ENCODE peak calls at places on chromosomes 2 and 18, in five cellular contexts. S is adrenal gland, O is body of pancreas, Y is upper lobe of left lung, A is IMR-90. Z is an unnamed sample.

GRCh38 chr2:127576433-127577207 is 41.1 kb downstream of the MYO7B start:
- DNase-seq in S (peak; percentile 92), O (no peak), A (peak; percentile 56), Y (peak; percentile 20), Z (no peak)

GRCh38 chr18:421236-422155 is 79.0 kb downstream of the COLEC12 start:
- DNase-seq in S (no peak), A (peak; percentile 64), O (no peak), Y (no peak), Z (no peak)

GRCh38 chr18:50656396-50656795 is 96.5 kb downstream of the MAPK4 start:
- DNase-seq in A (no peak), O (no peak), Y (no peak), S (no peak), Z (no peak)

GRCh38 chr2:226995625-226996041 is 159.8 kb downstream of the RHBDD1 start:
- DNase-seq in A (peak; percentile 77), S (peak; percentile 92), Y (no peak), O (no peak), Z (no peak)

GRCh38 chr2:33077841-33078240 is 131.1 kb downstream of the LTBP1 start:
- DNase-seq in A (no peak), Y (no peak), O (no peak), S (no peak), Z (no peak)

GRCh38 chr18:63881851-63882250 is 5.7 kb upstream of the SERPINB2 start:
- DNase-seq in A (peak; percentile 65), Y (no peak), O (no peak), S (no peak), Z (no peak)

GRCh38 chr2:214587442-214587841 is 176.6 kb downstream of the VWC2L start:
- DNase-seq in O (no peak), Y (no peak), A (no peak), S (no peak), Z (no peak)

GRCh38 chr2:142710336-142710735 is 167.1 kb upstream of the KYNU start:
- DNase-seq in Y (no peak), O (no peak), A (no peak), S (no peak), Z (no peak)

GRCh38 chr2:158184556-158185343 is 83.1 kb downstream of the UPP2 start:
- DNase-seq in S (no peak), A (no peak), Y (no peak), O (no peak), Z (no peak)

GRCh38 chr2:55861733-55862132 is 61.8 kb downstream of the EFEMP1 start:
- DNase-seq in A (peak; percentile 31), Y (no peak), S (no peak), O (no peak), Z (no peak)

GRCh38 chr2:107276034-107276433 is 390.1 kb upstream of the ST6GAL2 start:
- DNase-seq in A (no peak), S (no peak), Y (no peak), O (no peak), Z (no peak)

GRCh38 chr2:44324971-44325426 is 36.3 kb downstream of the PREPL start:
- DNase-seq in S (no peak), Y (no peak), O (no peak), A (peak; percentile 75), Z (no peak)

GRCh38 chr2:1882471-1882870 is 138.2 kb upstream of the PXDN start:
- DNase-seq in O (no peak), A (no peak), Y (no peak), S (no peak), Z (no peak)

GRCh38 chr18:78006006-78006802 is 756.6 kb downstream of the GALR1 start:
- DNase-seq in Y (no peak), O (no peak), S (no peak), A (no peak), Z (no peak)

DNA sequence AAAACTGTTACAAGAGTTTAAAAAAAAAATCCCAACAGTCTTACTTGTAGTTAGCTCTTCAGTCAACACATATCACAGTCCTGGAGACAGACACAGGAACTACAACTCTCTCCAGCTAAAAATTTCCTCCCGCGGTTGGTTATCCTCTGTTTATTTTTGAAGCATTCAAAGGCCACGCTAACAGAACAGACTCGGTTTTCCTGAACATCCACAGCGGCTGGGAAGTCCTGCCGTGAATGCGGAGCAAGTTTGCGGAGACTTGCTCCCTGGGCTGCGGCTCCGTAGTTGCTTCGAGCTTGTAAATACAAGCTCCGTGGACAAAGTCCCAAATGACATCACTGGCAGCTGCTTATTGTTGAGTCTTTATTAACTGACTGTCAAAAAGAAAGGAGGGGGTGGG is at the start of gene NCKAP5:
- DNase-seq in O (peak; percentile 18), A (peak; percentile 82), Y (no peak), S (no peak), Z (peak; percentile 87)
- H3K4me3 ChIP-seq in O (no peak within 1 kb of the TSS), A (peak within 1 kb of the TSS; percentile 50), Y (peak within 1 kb of the TSS; percentile 40), S (no peak within 1 kb of the TSS), Z (peak within 1 kb of the TSS; percentile 55)

DNA sequence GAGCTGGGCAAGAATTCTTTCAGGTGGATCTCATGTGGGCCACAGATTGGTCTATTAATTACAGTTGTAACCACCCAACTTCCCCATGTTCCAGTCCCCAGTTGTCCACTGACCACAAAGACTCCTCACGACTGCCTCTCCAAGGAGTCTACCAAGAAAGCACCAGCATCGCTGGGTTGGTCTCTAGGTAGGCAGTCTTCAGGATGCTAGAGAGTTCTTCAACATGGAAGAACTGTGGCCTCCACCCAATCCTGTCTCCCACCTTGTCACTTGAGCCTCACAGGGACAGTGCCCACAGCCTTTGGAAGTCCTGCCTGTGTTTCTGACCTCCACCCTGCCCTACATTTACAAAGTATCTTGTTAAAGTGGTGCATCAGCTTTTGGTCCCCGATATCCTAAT is 184.7 kb upstream of the FN1 start:
- DNase-seq in A (no peak), S (no peak), Y (no peak), O (no peak), Z (no peak)
- TF ChIP-seq POLR2A in A (no peak), S (no peak), Y (no peak), O (no peak), Z (no peak)

GRCh38 chr2:133077259-133077822 is 407.3 kb upstream of the LYPD1 start:
- DNase-seq in A (peak; percentile 58), O (no peak), S (no peak), Y (no peak), Z (no peak)

GRCh38 chr2:133085646-133086045 is 415.6 kb upstream of the LYPD1 start:
- DNase-seq in Y (no peak), O (no peak), S (no peak), A (no peak), Z (no peak)

GRCh38 chr2:133086176-133086575 is 416.2 kb upstream of the LYPD1 start:
- DNase-seq in O (no peak), Y (no peak), A (no peak), S (no peak), Z (no peak)

GRCh38 chr2:133080822-133081221 is 410.8 kb upstream of the LYPD1 start:
- DNase-seq in S (no peak), O (no peak), Y (no peak), A (no peak), Z (no peak)

DNA sequence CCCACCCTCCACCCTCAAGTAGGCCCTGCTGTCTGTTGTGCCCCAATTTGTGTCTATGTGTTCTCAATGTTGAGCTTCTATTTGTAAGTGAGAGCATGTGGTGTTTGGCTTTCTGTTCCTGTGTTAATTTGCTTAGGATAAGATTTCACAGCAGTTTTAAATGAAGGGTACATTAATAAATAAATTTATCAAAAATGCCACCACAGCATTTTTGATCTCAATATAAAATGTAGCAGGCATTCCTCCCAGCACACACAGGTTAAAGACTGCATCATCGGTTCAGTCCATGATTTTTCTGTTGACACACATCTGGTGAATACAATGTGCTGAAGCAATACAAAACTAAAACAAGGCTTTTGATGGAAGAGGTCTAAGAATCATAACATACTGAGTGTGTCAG is 412.0 kb upstream of the LYPD1 start:
- DNase-seq in S (no peak), O (no peak), Y (no peak), A (no peak), Z (no peak)
- H3K36me3 ChIP-seq in S (no peaks in the 10 kb centered on the region), O (no peaks in the 10 kb centered on the region), Y (no peaks in the 10 kb centered on the region), A (peaks cover 3% of the 10 kb centered on the region), Z (no peaks in the 10 kb centered on the region)

DNA sequence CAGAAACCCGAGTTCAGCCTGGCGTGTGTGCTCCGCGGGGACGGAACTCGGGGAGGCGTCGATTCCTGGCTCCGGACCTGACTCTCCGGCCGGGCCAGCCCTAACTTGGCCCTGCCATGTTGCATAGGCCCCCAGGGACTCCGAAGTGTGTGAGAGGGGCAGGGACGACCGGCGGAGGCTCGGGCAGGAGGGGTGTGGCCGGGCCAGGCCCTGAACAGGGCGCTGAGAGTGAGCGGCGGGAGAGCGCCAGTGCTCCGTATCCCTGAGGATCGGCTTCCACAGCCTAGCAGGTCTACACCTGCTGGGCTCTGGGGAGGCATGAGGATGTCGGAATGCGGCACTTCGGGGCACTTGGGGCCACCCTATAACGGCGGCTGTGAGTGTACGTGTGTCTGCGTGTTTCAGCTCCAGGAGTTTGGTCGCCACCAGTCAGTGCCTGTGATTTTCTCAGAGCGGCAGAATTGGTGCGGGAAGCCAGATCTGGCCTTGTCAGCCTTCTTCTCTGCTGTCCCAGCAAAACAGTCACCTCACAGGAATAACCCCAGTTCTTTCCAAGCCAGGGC is 846 bp downstream of the KCNK3 start:
- DNase-seq in A (no peak), O (no peak), S (peak; percentile 62), Y (no peak), Z (no peak)
- H3K4me3 ChIP-seq in A (no peak overlapping the region), O (peak overlapping the region; percentile 35), S (peak overlapping the region; percentile 52), Y (peak overlapping the region; percentile 50), Z (peak overlapping the region; percentile 7)

Z was measured in Peyer's patch.